ENCODE peak calls at places on chromosomes 1 and 21, in six cellular contexts. H is mesendoderm, U is colonic mucosa, R is right atrium auricular region, Z is esophagus squamous epithelium, K is stomach. A is an unnamed sample. For H3K36me3, the result is how much of the 10 kb centered on the place peaks cover.

GRCh38 chr1:59046730-59047157 is 250.2 kb upstream of the FGGY start:
- DNase-seq in H (peak), U (no peak), R (no peak), Z (no peak), K (peak), A (no peak)

GRCh38 chr1:3016641-3017439 is 4.4 kb upstream of the ACTRT2 start:
- DNase-seq in H (no peak), U (no peak), R (no peak), Z (no peak), K (no peak), A (no peak)

GRCh38 chr21:27795418-27795817 is 828.5 kb upstream of the ADAMTS5 start:
- DNase-seq in H (no peak), U (no peak), R (no peak), Z (no peak), K (no peak), A (no peak)

GRCh38 chr1:7616953-7617352 is 154.1 kb upstream of the VAMP3 start:
- DNase-seq in H (no peak), U (no peak), R (no peak), Z (no peak), K (no peak), A (no peak)

GRCh38 chr1:222454782-222455181 is 93.1 kb downstream of the HHIPL2 start:
- DNase-seq in H (peak), U (no peak), R (no peak), Z (no peak), K (no peak), A (peak)

GRCh38 chr1:29806646-29807319 is 570.5 kb downstream of the PTPRU start:
- DNase-seq in H (no peak), U (no peak), R (no peak), Z (no peak), K (no peak), A (no peak)

GRCh38 chr1:228109962-228110488 is 926 bp upstream of the MRPL55 start:
- DNase-seq in H (peak), U (no peak), R (no peak), Z (no peak), K (no peak), A (no peak)

GRCh38 chr1:46081620-46082019 is 50.8 kb downstream of the PIK3R3 start:
- DNase-seq in H (no peak), U (no peak), R (no peak), Z (no peak), K (no peak), A (no peak)

GRCh38 chr1:112876315-112876714 is 79.7 kb downstream of the SLC16A1 start:
- DNase-seq in H (no peak), U (no peak), R (no peak), Z (no peak), K (no peak), A (no peak)

GRCh38 chr1:38296047-38296446 is 249.5 kb upstream of the POU3F1 start:
- DNase-seq in H (peak), U (no peak), R (no peak), Z (no peak), K (no peak), A (no peak)

GRCh38 chr1:43994794-43995790 is 3.7 kb downstream of the CCDC24 start:
- DNase-seq in H (peak), U (peak), R (no peak), Z (no peak), K (no peak), A (no peak)

GRCh38 chr1:239676522-239677273 is 290.3 kb downstream of the CHRM3 start:
- DNase-seq in H (peak), U (no peak), R (no peak), Z (no peak), K (no peak), A (no peak)

GRCh38 chr1:232211149-232211548 is 418.8 kb downstream of the SIPA1L2 start:
- DNase-seq in H (peak), U (no peak), R (no peak), Z (no peak), K (no peak), A (no peak)

GRCh38 chr1:14020006-14020405 is 320.0 kb downstream of the PRDM2 start:
- DNase-seq in H (no peak), U (no peak), R (no peak), Z (no peak), K (no peak), A (no peak)

GRCh38 chr21:38610573-38611251 is 112.4 kb upstream of the ERG start:
- DNase-seq in H (no peak), U (no peak), R (no peak), Z (no peak), K (no peak), A (no peak)

GRCh38 chr1:160135051-160135592 is 16.3 kb upstream of the ATP1A4 start:
- DNase-seq in H (no peak), U (no peak), R (no peak), Z (no peak), K (no peak), A (no peak)

GRCh38 chr1:154698320-154699096 is 90.5 kb upstream of the ADAR start:
- DNase-seq in H (no peak), U (no peak), R (no peak), Z (no peak), K (no peak), A (peak)

GRCh38 chr21:37903396-37903795 is 12.9 kb downstream of the KCNJ6 start:
- DNase-seq in H (no peak), U (no peak), R (no peak), Z (no peak), K (no peak), A (no peak)

DNA sequence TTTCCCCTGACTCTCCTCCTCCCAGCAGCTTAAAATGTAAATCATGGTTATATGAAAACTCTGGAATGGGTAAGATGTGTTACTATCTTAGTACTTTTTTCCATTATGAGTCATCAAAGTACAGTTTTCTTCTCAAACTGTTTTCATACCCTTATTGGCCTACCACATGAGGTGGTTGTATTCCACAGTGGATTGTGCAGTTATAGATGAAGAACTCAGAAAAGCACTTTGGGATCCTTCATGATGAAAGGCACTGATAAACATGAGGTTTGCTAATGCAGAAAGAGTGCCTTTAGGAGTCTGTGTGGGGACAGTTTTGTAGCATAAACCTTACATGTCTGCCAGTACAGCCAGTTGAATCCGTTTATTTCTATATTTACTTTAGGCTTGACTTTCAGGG is 32.0 kb upstream of the MYOCOS start:
- DNase-seq in H (no peak), U (no peak), R (no peak), Z (no peak), K (no peak), A (no peak)
- H3K36me3 ChIP-seq in H (under half), U (under half), R (half or more), Z (half or more), K (half or more), A (under half)

GRCh38 chr1:180166436-180166800 is 11.7 kb downstream of the QSOX1 start:
- DNase-seq in H (no peak), U (no peak), R (no peak), Z (no peak), K (no peak), A (no peak)

GRCh38 chr1:180160362-180160761 is 5.7 kb downstream of the QSOX1 start:
- DNase-seq in H (no peak), U (no peak), R (no peak), Z (no peak), K (no peak), A (no peak)

GRCh38 chr1:180165096-180165495 is 10.4 kb downstream of the QSOX1 start:
- DNase-seq in H (no peak), U (no peak), R (no peak), Z (no peak), K (no peak), A (no peak)

GRCh38 chr1:180165509-180166435 is 11.1 kb downstream of the QSOX1 start:
- DNase-seq in H (no peak), U (no peak), R (no peak), Z (no peak), K (peak), A (no peak)

DNA sequence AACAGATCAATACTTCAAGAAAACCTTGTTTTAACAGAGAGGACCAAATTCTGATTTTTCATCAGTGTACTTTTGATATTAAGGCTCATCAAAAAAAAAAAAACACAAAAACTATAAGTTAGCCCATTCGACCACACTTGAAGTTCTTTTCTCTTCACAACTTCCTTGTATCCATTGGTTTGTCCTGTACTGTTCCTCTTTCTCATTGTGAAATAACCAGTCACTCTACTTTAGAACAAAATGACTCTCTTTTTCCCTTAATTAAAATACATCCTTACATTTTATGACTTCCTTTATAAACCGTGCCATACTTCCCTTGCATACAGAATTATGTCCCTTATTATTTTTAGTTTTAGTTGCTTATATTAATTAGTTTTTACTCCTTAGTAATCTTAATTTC is 8.4 kb downstream of the QSOX1 start:
- DNase-seq in H (no peak), U (no peak), R (no peak), Z (no peak), K (no peak), A (no peak)
- H3K4me3 ChIP-seq in H (no peak), U (no peak), R (no peak), Z (no peak), K (no peak), A (no peak)

GRCh38 chr1:230131457-230131856 is 64.4 kb downstream of the GALNT2 start:
- DNase-seq in H (no peak), U (no peak), R (no peak), Z (no peak), K (no peak), A (no peak)
- H3K36me3 ChIP-seq in H (under half), U (under half), R (under half), Z (under half), K (under half), A (under half)

GRCh38 chr1:224932607-224933249 is 3.3 kb downstream of the DNAH14 start:
- DNase-seq in H (no peak), U (no peak), R (no peak), Z (no peak), K (no peak), A (no peak)

GRCh38 chr1:224928906-224929305 is 569 bp upstream of the DNAH14 start:
- DNase-seq in H (no peak), U (no peak), R (no peak), Z (no peak), K (no peak), A (no peak)

GRCh38 chr1:224933584-224933983 is 4.1 kb downstream of the DNAH14 start:
- DNase-seq in H (no peak), U (no peak), R (no peak), Z (no peak), K (no peak), A (no peak)

GRCh38 chr1:224931605-224932004 is 2.1 kb downstream of the DNAH14 start:
- DNase-seq in H (no peak), U (no peak), R (no peak), Z (no peak), K (no peak), A (no peak)

DNA sequence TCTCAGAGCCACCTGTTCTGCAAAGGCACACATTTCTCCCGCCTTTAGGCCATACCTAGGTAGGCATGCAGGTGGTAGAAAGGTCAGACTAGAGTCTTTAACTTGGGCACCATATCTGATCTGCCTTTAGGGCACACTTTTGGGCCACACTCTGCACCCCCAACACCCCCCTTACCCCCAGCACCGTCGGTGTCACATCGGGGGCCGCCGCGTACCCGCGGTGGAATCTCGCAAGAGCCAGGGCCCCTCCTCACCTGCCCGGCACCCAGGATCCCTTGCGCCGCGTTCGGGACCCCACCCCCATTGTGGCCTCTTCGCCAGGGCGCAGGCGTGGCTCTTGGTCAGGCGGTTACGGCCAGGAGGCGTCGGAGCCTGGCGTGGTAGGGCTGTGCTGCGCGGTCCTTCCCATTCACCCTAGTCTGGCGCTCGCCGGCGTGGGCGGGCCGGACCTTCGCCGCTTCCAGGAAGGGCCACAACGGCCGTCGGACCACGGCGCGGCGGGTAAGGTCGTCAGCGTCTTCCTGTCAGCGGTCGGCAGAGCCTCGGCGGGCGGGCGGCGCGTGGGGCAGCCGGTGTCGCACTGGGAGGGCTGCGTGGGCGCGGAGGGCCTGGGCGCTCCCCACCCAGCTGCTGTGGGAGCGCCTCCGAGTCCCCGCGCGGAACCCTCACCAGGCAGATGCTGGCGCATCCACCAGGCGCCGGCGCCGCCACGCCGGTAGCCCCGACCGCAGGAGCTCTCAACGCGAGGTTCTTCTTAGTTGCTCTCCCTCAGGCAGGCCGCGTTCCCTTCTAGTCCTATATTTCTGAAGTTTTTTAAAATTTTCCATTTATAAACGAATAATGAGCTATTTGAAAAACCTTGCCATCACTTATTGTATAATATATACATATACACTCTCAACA is at the start of gene DNAH14:
- DNase-seq in H (peak), U (peak), R (no peak), Z (no peak), K (peak), A (peak)
- H3K4me3 ChIP-seq in H (peak), U (peak), R (peak), Z (peak), K (peak), A (peak)

GRCh38 chr21:43681650-43682049 is 22.3 kb downstream of the RRP1B start:
- DNase-seq in H (no peak), U (no peak), R (no peak), Z (no peak), K (no peak), A (peak)

GRCh38 chr21:43675871-43676270 is 16.5 kb downstream of the RRP1B start:
- DNase-seq in H (no peak), U (no peak), R (no peak), Z (no peak), K (no peak), A (no peak)

GRCh38 chr21:43679951-43680350 is 20.6 kb downstream of the RRP1B start:
- DNase-seq in H (no peak), U (no peak), R (no peak), Z (no peak), K (no peak), A (no peak)

DNA sequence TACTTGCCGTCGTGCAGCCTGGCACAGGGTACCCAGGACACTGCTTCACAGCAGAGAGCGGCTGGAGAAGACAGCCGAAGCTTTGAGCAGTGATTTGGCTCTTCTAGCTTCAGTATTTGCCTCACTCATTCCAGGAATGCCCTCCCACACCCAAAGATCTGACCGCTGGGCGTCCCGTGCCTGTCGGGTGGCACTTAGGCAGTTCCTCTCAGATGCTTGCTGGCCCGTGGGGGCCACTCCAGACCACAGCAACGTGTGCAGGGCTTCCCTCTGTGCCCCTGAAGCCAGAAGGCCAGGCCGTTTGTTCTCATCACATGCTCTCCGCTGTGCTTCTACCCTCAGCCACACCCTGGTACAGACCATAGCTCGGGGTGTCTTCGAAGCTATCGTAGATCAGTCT is 17.0 kb downstream of the RRP1B start:
- DNase-seq in H (no peak), U (no peak), R (no peak), Z (no peak), K (no peak), A (no peak)
- H3K36me3 ChIP-seq in H (under half), U (under half), R (half or more), Z (half or more), K (half or more), A (under half)